ENCODE peak calls at places on chromosome 11, in seven cellular contexts. O, P, U, E, X, H and N are unnamed samples.

GRCh38 chr11:31487848-31488247 is 21.6 kb downstream of the IMMP1L start:
- DNase-seq in U (peak; percentile 26), P (peak; percentile 10), E (peak; percentile 81), X (no peak), H (no peak), O (peak; percentile 32), N (peak; percentile 83)

GRCh38 chr11:107427569-107428180 is 29.9 kb downstream of the CWF19L2 start:
- DNase-seq in X (no peak), H (no peak), P (no peak), U (no peak), E (peak; percentile 6), O (no peak), N (no peak)

GRCh38 chr11:81165164-81165563 is 1568.5 kb downstream of the FAM181B start:
- DNase-seq in O (no peak), H (no peak), P (no peak), U (no peak), X (no peak), E (no peak), N (no peak)

GRCh38 chr11:124736738-124737137 is 3.0 kb upstream of the NRGN start:
- DNase-seq in P (no peak), X (no peak), E (no peak), H (no peak), O (no peak), U (no peak), N (no peak)

GRCh38 chr11:35082322-35083180 is 56.4 kb upstream of the CD44 start:
- DNase-seq in O (peak; percentile 88), X (peak; percentile 86), P (no peak), U (peak; percentile 65), H (peak; percentile 89), E (peak; percentile 75), N (peak; percentile 81)

GRCh38 chr11:103228807-103229206 is 119.6 kb downstream of the DYNC2H1 start:
- DNase-seq in O (no peak), P (no peak), U (no peak), H (no peak), E (peak; percentile 2), X (no peak), N (no peak)

GRCh38 chr11:58787903-58788302 is 56.2 kb upstream of the GLYAT start:
- DNase-seq in H (no peak), E (no peak), O (no peak), P (no peak), X (no peak), U (no peak), N (no peak)

GRCh38 chr11:47616726-47617416 is 22.7 kb upstream of the C1QTNF4 start:
- DNase-seq in O (peak; percentile 59), P (peak; percentile 61), H (no peak), E (peak; percentile 89), X (no peak), U (peak; percentile 53), N (peak; percentile 90)

GRCh38 chr11:128779036-128779435 is 85.2 kb downstream of the FLI1 start:
- DNase-seq in H (no peak), U (no peak), P (peak; percentile 76), X (no peak), O (no peak), E (peak; percentile 43), N (no peak)

GRCh38 chr11:26490546-26490945 is 81.5 kb downstream of the MUC15 start:
- DNase-seq in P (no peak), H (no peak), U (no peak), E (no peak), X (no peak), O (no peak), N (peak; percentile 12)

GRCh38 chr11:115552773-115553438 is 48.7 kb upstream of the CADM1 start:
- DNase-seq in O (no peak), U (no peak), H (no peak), E (no peak), X (no peak), P (no peak), N (no peak)

GRCh38 chr11:21866781-21867180 is 326.1 kb upstream of the ANO5 start:
- DNase-seq in E (no peak), H (no peak), O (no peak), P (no peak), U (no peak), X (no peak), N (no peak)

GRCh38 chr11:109939176-109939810 is 153.9 kb upstream of the ZC3H12C start:
- DNase-seq in O (peak; percentile 44), P (peak; percentile 65), E (peak; percentile 86), U (peak; percentile 34), H (no peak), X (no peak), N (peak; percentile 89)

GRCh38 chr11:74321487-74322188 is 10.2 kb upstream of the P4HA3 start:
- DNase-seq in O (no peak), H (no peak), X (no peak), E (peak; percentile 64), P (no peak), U (peak; percentile 31), N (peak; percentile 80)

GRCh38 chr11:77580712-77581337 is 8.9 kb upstream of the AQP11 start:
- DNase-seq in U (peak; percentile 68), P (no peak), X (no peak), O (no peak), E (peak; percentile 15), H (no peak), N (no peak)

GRCh38 chr11:117442869-117443239 is 115.2 kb downstream of the CEP164 start:
- DNase-seq in U (no peak), O (no peak), X (no peak), E (no peak), P (no peak), H (no peak), N (no peak)

GRCh38 chr11:1870721-1871466 is 18.0 kb downstream of the LSP1 start:
- DNase-seq in X (peak; percentile 59), P (no peak), H (peak; percentile 74), O (no peak), E (no peak), U (no peak), N (peak; percentile 25)

GRCh38 chr11:92154611-92155010 is 70.0 kb upstream of the FAT3 start:
- DNase-seq in E (no peak), X (no peak), H (no peak), O (no peak), P (no peak), U (no peak), N (no peak)

GRCh38 chr11:101269990-101270660 is 140.5 kb upstream of the PGR start:
- DNase-seq in E (no peak), X (no peak), O (no peak), H (no peak), U (no peak), P (no peak), N (no peak)

GRCh38 chr11:63906087-63906486 is 10.9 kb downstream of the RCOR2 start:
- DNase-seq in E (no peak), X (no peak), O (no peak), H (no peak), P (no peak), U (no peak), N (no peak)

GRCh38 chr11:61961570-61962212 is 5.7 kb downstream of the FTH1 start:
- DNase-seq in H (no peak), E (peak; percentile 91), U (no peak), P (no peak), O (no peak), X (no peak), N (peak; percentile 67)

GRCh38 chr11:116413861-116414260 is 358.9 kb downstream of the BUD13 start:
- DNase-seq in P (no peak), E (no peak), X (no peak), O (no peak), H (no peak), U (no peak), N (no peak)

DNA sequence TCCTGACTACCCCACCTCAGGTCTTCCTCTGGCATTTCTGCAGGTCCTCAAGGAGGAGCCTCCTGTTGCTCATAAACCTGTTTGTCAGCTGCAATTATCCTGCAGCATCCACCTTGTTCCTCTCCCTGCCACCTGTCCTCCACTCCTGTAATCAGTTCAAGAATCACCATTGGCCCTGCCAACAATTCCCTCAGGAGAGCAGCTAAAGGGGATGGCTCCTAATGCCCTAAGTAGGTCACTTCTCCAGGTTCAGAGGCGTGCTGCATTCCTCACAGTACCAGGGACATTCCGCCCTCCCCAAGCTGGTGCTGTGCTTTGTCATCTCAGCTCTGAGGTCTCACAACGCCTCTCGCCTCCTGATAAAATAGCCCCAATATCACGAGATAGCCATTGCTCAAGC is 2.1 kb downstream of the CLDN25 start:
- DNase-seq in H (no peak), U (no peak), P (no peak), X (no peak), E (no peak), O (no peak), N (no peak)
- TF ChIP-seq CTCF in H (no peak), U (no peak), P (no peak), X (no peak), E (no peak), O (no peak), N (no peak)

GRCh38 chr11:6693342-6694228 is 10.4 kb upstream of the MRPL17 start:
- DNase-seq in X (no peak), H (no peak), E (peak; percentile 80), O (peak; percentile 65), P (peak; percentile 68), U (no peak), N (peak; percentile 92)
- H3K4me3 ChIP-seq in X (no peak overlapping the region), H (no peak overlapping the region), E (no peak overlapping the region), O (no peak overlapping the region), P (no peak overlapping the region), U (no peak overlapping the region), N (no peak overlapping the region)

GRCh38 chr11:122107045-122107444 is 9.0 kb downstream of the BLID start:
- DNase-seq in H (no peak), P (no peak), U (no peak), O (no peak), X (no peak), E (no peak), N (no peak)

GRCh38 chr11:122107566-122107965 is 8.4 kb downstream of the BLID start:
- DNase-seq in X (no peak), O (no peak), E (no peak), P (no peak), U (no peak), H (no peak), N (no peak)

GRCh38 chr11:122109932-122110331 is 6.1 kb downstream of the BLID start:
- DNase-seq in O (no peak), P (no peak), E (no peak), U (no peak), H (no peak), X (no peak), N (no peak)

GRCh38 chr11:122108828-122109227 is 7.2 kb downstream of the BLID start:
- DNase-seq in X (no peak), O (no peak), E (no peak), U (no peak), P (no peak), H (no peak), N (no peak)

DNA sequence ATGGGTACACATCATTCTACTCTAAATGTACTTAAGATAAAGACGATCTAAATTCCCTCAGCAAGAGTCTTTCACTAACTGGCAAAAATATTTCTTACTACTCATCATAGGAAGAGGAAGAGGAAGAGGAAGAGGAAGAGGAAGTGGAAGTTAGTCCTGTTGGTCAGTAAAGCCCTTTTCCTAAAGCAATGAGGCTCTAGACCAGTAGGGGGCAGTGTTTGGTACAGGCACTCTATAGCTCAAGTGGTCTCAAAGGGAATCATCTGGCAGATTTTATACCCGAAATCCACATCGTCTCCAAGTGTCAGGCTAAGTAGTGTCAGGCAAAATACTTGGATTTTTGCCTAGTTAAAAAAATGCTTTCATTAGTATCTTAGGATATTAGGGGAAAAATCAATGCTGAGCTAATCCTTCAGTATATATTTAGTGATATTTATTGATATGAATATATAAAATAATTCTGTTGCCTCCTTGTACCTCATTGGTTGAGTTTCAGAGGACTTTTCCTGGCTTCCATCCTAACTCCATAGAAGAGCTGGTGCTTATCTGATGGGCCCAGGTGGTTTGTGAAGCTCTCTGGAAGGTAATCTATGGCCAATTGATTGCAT is 7.7 kb downstream of the BLID start:
- DNase-seq in U (peak; percentile 46), X (no peak), E (peak; percentile 73), O (no peak), P (no peak), H (no peak), N (peak; percentile 73)
- TF ChIP-seq CTCF in U (peak; percentile 87), X (peak; percentile 7), E (peak; percentile 72), O (peak; percentile 85), P (peak; percentile 73), H (peak; percentile 52), N (peak; percentile 76)

GRCh38 chr11:10605941-10606381 is 37.5 kb upstream of the LYVE1 start:
- DNase-seq in U (no peak), P (peak; percentile 28), H (peak; percentile 78), E (peak; percentile 87), O (no peak), X (peak; percentile 77), N (peak; percentile 67)
- H3K4me3 ChIP-seq in U (no peak overlapping the region), P (no peak overlapping the region), H (no peak overlapping the region), E (no peak overlapping the region), O (no peak overlapping the region), X (no peak overlapping the region), N (no peak overlapping the region)